ENCODE peak calls at places on chromosomes 5 and 9, in seven cellular contexts. O is A549, A is sigmoid colon, V is transverse colon, C is tibial nerve, T is stomach, W is HepG2. R is an unnamed sample.

GRCh38 chr5:94544784-94545318 is 73.6 kb downstream of the KIAA0825 start:
- DNase-seq in W (no peak), O (no peak), T (no peak), A (no peak), V (no peak), C (no peak), R (no peak)

GRCh38 chr5:147169399-147169798 is 65.4 kb upstream of the STK32A start:
- DNase-seq in W (peak), T (no peak), V (no peak), A (no peak), C (no peak), O (no peak), R (no peak)

GRCh38 chr5:126846344-126846743 is 69.4 kb downstream of the LMNB1 start:
- DNase-seq in T (no peak), C (no peak), A (no peak), W (no peak), O (no peak), V (no peak), R (no peak)

GRCh38 chr9:14652729-14653377 is 40.4 kb downstream of the ZDHHC21 start:
- DNase-seq in W (peak), A (no peak), C (no peak), V (no peak), O (no peak), T (no peak), R (no peak)

GRCh38 chr5:34826347-34826746 is 12.6 kb upstream of the TTC23L start:
- DNase-seq in C (no peak), A (no peak), T (no peak), W (no peak), O (no peak), V (no peak), R (no peak)

GRCh38 chr9:88775559-88775958 is 215.7 kb upstream of the S1PR3 start:
- DNase-seq in O (peak), C (no peak), V (no peak), A (no peak), T (no peak), W (no peak), R (no peak)

GRCh38 chr9:94912700-94913249 is 186.3 kb downstream of the AOPEP start:
- DNase-seq in O (peak), A (no peak), V (no peak), T (no peak), C (no peak), W (peak), R (no peak)

GRCh38 chr5:175377816-175378215 is 66.2 kb downstream of the DRD1 start:
- DNase-seq in W (no peak), O (no peak), V (no peak), C (no peak), T (no peak), A (no peak), R (no peak)

GRCh38 chr5:110630350-110630749 is 96.1 kb downstream of the TMEM232 start:
- DNase-seq in V (no peak), W (no peak), C (no peak), O (no peak), T (no peak), A (no peak), R (no peak)

GRCh38 chr5:143442398-143442797 is 38.9 kb upstream of the NR3C1 start:
- DNase-seq in V (no peak), W (no peak), A (no peak), O (no peak), C (no peak), T (no peak), R (no peak)

GRCh38 chr9:124203818-124204217 is 53.9 kb upstream of the NEK6 start:
- DNase-seq in A (no peak), O (no peak), C (no peak), T (no peak), W (no peak), V (no peak), R (no peak)

GRCh38 chr9:124208571-124208970 is 49.2 kb upstream of the NEK6 start:
- DNase-seq in W (no peak), O (no peak), C (no peak), V (no peak), T (no peak), A (peak), R (no peak)

GRCh38 chr9:124202447-124202971 is 55.2 kb upstream of the NEK6 start:
- DNase-seq in W (no peak), C (no peak), O (no peak), T (peak), V (peak), A (no peak), R (peak)

GRCh38 chr9:124206391-124206790 is 51.4 kb upstream of the NEK6 start:
- DNase-seq in W (no peak), C (no peak), V (no peak), A (no peak), T (no peak), O (no peak), R (no peak)

DNA sequence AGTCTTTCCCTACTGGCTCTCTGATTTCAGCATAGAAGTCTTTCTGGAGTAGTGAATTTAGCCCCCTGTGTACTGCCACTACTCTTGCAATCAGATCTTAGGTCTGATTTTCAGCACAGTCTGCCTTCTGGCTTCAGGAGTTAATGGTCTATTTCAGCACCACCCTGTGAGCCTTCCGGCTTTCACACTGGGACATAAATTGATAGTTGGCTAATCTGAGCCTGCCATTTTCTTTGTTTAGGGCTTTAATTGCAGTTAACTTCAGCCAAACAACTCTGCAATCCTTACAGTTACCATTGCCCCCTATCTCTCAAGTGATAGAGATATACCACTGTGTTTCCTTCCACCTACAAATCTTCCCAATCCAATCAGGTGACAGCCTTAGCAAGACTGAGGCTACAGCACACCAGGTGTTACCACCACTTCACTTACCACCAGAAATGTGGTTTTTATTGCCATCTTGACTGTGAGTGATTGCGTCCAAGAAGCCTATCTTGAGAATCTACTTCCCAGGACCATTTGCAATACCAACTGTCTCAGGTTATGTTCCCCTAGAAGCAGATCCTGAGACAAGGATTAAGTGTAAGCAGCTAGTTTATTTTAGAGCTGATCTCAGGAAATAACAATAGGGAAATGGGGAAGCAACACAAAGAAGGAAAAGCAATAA is 51.9 kb upstream of the NEK6 start:
- DNase-seq in V (no peak), A (no peak), C (no peak), O (no peak), T (no peak), W (no peak), R (no peak)
- TF ChIP-seq EP300 in V (no peak), A (no peak), C (no peak), O (no peak), T (no peak), W (no peak), R (no peak)

GRCh38 chr5:109410389-109411174 is 808 bp upstream of the PJA2 start:
- DNase-seq in V (peak), C (peak), T (peak), A (peak), W (no peak), O (peak), R (no peak)

GRCh38 chr5:109409844-109410388 is at the start of gene PJA2:
- DNase-seq in T (peak), O (peak), C (peak), A (peak), V (peak), W (peak), R (peak)

GRCh38 chr5:109411175-109411514 is 1.4 kb upstream of the PJA2 start:
- DNase-seq in A (no peak), V (no peak), C (no peak), O (no peak), T (no peak), W (no peak), R (no peak)

GRCh38 chr5:109407913-109408312 is 1.9 kb downstream of the PJA2 start:
- DNase-seq in V (no peak), O (no peak), C (no peak), A (no peak), W (no peak), T (no peak), R (no peak)

DNA sequence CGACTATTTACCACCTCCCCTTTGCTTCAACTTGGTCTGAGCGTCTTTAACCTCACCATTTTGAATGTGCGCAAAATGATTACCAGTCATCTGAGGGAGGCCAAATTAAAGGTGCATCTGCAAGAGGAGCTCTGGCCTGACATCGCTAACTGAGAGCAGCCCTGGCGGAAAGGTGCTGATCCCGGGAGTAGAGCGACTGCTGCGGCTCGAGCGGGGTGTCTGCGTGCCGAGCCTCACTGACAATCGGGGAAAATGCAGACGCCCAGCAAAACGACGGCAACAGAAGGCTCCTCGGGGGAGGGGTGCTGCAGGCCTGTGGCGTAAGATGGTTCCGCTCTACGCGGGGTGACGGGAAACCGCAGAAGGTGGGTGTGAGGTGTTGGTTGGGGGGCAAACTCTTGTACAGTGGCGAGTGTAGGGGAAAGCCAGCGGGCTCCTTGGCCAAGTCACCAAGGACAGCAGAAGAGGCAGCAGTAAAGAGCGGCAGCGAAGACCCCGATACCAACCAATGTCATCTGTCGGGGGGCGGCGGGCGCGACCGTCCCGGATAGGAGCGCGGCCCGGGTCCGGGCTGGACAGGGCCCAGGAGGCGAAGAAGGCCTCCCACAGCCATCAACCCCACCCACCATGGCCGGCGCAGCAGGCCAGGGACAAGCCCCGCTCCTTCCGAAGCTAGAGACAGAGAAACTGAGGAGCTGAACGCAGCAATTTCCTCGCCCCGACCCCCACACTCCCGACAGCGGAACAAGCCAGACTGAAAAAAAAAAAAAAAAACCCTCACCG is 522 bp downstream of the PJA2 start:
- DNase-seq in O (peak), T (peak), A (peak), C (peak), W (peak), V (peak), R (peak)
- TF ChIP-seq EP300 in O (no peak), T (no peak), A (no peak), C (no peak), W (no peak), V (no peak), R (no peak)

DNA sequence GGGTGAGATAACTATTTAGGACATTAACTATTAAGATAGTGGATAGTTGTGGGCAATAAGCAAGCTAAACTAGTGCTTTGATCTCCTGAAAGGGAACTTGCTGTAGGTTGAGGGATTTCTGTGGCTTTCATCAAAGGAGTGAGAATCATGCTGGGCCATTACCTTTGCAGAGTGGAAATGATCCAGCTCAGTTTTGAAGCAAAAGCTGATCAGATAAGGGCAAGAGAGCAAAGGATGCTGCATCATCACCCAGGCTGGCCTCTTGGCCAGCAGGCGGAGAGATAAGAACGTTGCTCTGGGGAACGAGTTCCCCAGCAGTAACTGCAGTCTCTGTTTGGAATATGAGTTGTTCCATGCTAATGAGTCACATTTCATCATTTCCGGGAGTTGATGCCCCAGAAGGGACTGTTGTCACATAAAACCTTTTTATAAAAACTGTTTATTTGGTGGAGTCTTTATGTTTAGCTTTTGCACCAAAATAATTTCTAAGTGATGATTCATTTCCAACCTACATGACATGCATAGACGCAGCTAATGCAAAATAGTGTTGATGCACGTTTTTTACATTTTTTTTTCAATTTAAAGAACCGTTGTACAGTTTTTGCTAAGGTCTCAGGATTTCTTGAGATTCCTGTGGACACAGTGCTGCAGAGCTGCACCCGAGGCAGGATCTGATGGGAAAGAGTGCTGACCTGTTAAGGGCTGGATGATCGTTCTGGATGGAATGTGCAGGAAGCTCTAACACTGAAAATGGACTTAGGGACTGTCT is 99.3 kb downstream of the ACTBL2 start:
- DNase-seq in W (peak), O (peak), T (no peak), V (no peak), C (no peak), A (no peak), R (no peak)
- TF ChIP-seq EP300 in W (no peak), O (peak), T (no peak), V (no peak), C (no peak), A (no peak), R (no peak)

DNA sequence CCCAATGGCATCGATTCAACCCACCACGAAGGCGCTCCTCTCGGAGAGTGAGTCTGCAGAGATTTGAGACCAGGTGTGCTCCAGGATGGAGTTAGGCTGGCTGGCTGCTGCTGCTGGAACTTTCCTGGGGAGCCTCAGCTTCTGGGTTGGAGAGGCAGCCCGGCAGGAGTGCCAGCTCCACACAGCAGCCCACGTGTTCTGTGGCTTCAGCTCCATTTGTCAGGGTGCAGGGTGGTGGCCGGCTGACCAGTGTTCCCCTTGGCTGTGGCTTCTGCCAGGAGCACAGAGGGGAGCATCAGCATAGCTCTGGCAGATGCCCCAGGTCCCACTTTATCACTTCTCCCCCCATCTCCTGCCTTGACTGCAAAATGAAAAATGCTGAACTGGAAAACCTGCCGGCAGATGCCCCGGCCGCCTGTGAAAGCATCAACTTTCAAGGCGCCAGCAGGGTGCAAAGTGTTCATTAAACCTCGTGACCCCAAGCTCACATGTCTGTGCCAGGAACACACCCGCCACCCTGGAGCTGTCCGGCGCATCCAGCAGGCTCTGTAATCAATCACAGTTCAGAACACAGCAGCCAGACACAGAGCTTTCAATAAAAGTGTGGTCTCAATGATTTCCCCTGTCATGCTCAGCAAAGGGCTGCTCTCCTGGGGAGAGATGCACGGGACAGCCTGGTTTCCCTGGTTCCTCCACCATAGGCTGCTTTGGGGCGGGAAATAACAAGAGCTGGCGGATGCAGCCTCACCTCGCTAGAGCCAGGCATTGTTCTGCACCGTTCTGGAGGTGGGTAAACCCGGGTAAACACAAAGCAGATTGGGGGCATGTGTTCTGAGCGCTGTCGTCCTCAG is 53.2 kb downstream of the TRIP13 start:
- DNase-seq in C (no peak), T (no peak), A (no peak), V (no peak), O (no peak), W (no peak), R (peak)
- TF ChIP-seq EP300 in C (no peak), T (no peak), A (no peak), V (no peak), O (no peak), W (no peak), R (no peak)

DNA sequence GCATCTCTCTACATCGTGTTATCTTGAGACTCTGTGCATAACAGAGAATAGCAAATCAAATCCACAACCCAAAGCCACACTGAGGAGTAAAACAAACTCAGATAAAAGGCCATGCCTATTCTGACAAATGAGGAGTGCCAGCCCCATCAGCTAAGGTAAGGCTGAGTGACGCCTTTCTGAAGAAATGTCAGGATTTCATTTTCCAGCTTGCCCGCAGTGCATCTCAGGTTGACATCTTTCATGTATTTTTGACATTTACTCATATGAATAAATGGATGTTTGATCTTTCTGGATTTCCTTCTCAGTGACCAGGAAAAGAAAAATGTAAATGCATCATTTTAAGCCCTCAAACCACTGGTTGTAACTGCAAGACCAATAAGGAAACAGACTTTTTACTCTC is 49.3 kb upstream of the ACO1 start:
- DNase-seq in W (no peak), C (no peak), O (no peak), V (no peak), A (no peak), T (no peak), R (no peak)
- TF ChIP-seq EP300 in W (no peak), C (no peak), O (no peak), V (no peak), A (no peak), T (no peak), R (no peak)

GRCh38 chr9:122936464-122936863 is 4.4 kb upstream of the RABGAP1 start:
- DNase-seq in C (no peak), V (no peak), A (no peak), W (peak), O (no peak), T (no peak), R (no peak)

GRCh38 chr9:122930541-122930932 is 775 bp downstream of the ZBTB26 start:
- DNase-seq in A (no peak), V (no peak), W (no peak), T (no peak), O (no peak), C (no peak), R (no peak)

GRCh38 chr9:122931851-122932199 is 513 bp upstream of the ZBTB26 start:
- DNase-seq in V (no peak), T (no peak), C (no peak), W (no peak), O (peak), A (no peak), R (no peak)

GRCh38 chr9:122929803-122930354 is 1.4 kb downstream of the ZBTB26 start:
- DNase-seq in V (no peak), A (no peak), T (no peak), O (no peak), W (no peak), C (no peak), R (no peak)

DNA sequence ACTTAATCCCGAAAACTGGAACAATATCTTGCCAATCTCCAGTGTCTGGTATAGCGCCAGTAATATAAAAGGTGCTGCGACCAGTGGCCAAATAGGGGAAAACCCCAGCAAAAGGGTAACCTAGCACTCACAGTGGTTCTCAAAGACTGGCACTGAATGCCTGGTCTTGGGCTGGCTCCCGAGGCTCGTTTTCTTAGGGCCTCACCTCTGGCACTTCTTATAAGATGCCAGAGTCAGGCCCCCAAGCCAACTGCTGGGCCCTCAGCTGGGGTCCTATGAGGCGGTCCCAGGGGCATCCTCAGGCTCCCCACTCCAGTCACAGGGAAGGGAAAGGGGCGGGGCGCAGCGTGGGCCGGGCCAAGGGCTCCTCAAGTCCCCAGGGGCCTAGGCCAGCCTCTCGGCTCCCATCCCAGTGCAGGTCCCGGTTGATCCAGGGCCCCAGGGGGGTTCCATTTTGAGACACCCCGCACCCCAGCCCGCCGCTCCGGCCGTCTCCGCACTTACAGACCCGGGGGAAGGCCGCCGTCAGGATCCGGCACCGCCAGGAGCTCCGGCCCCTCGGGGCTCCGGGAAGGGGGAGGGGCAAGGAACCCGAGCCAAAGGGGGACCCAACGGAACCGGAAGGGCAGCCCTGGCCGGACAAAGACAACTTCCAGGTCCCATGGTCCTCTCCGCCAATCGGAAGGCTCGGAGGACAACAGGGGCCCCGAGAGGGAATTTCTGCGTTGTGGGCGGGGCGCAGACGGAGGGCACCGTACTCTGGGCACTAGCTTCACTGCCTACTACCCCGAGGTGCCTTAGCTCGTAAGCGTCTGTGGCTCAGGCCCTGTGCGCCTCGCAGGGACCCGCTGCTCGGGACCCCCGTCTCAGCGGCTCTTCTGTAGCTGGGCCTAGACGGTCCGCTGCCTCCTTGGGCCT is at the start of gene ZBTB26:
- DNase-seq in A (peak), W (peak), C (peak), T (peak), O (peak), V (peak), R (peak)
- TF ChIP-seq EP300 in A (no peak), W (no peak), C (peak), T (no peak), O (no peak), V (no peak), R (no peak)

GRCh38 chr9:28203036-28203435 is 629.8 kb upstream of the C9orf72 start:
- DNase-seq in W (no peak), O (no peak), A (no peak), T (no peak), C (no peak), V (no peak), R (no peak)
- TF ChIP-seq EP300 in W (no peak), O (no peak), A (no peak), T (no peak), C (no peak), V (no peak), R (no peak)

R was measured in upper lobe of left lung.